ENCODE peak calls at places on chromosomes 3 and 15, in four cellular contexts. O, P, W and A are unnamed samples.

GRCh38 chr3:50251220-50251619 is 15.2 kb downstream of the GNAI2 start:
- DNase-seq in O (peak; percentile 92), P (no peak), W (no peak), A (peak; percentile 59)

GRCh38 chr3:113825090-113825489 is 13.5 kb upstream of the GRAMD1C start:
- DNase-seq in O (no peak), P (no peak), W (no peak), A (no peak)

GRCh38 chr3:44885618-44886017 is 11.2 kb downstream of the TGM4 start:
- DNase-seq in O (no peak), P (peak; percentile 86), W (no peak), A (no peak)

GRCh38 chr15:55599384-55599783 is 11.2 kb upstream of the PYGO1 start:
- DNase-seq in O (no peak), P (no peak), W (no peak), A (no peak)

GRCh38 chr3:62368705-62369475 is 4.5 kb downstream of the FEZF2 start:
- DNase-seq in O (no peak), P (no peak), W (no peak), A (no peak)

GRCh38 chr3:45464336-45464809 is 76.0 kb downstream of the LARS2 start:
- DNase-seq in O (no peak), P (no peak), W (peak; percentile 17), A (no peak)

GRCh38 chr15:44029003-44029402 is 166.1 kb downstream of the FRMD5 start:
- DNase-seq in O (no peak), P (no peak), W (no peak), A (no peak)

GRCh38 chr3:34078418-34078817 is 280.0 kb downstream of the PDCD6IP start:
- DNase-seq in O (no peak), P (no peak), W (no peak), A (no peak)

GRCh38 chr15:46080018-46080417 is 445.2 kb downstream of the SQOR start:
- DNase-seq in O (no peak), P (no peak), W (no peak), A (no peak)

GRCh38 chr3:193954752-193955151 is 181.2 kb upstream of the HES1 start:
- DNase-seq in O (no peak), P (no peak), W (no peak), A (no peak)

GRCh38 chr15:48544816-48545215 is 100.7 kb downstream of the FBN1 start:
- DNase-seq in O (no peak), P (no peak), W (no peak), A (no peak)

GRCh38 chr3:99562138-99562537 is 76.3 kb upstream of the COL8A1 start:
- DNase-seq in O (no peak), P (no peak), W (no peak), A (no peak)

GRCh38 chr3:56815571-56815970 is 13.8 kb upstream of the ARHGEF3 start:
- DNase-seq in O (no peak), P (no peak), W (no peak), A (no peak)

GRCh38 chr3:107263269-107264021 is 113.8 kb upstream of the CCDC54 start:
- DNase-seq in O (no peak), P (no peak), W (no peak), A (no peak)

GRCh38 chr15:68818088-68818670 is 2.5 kb downstream of the ANP32A start:
- DNase-seq in O (peak; percentile 62), P (no peak), W (peak; percentile 69), A (no peak)

GRCh38 chr3:45984331-45985312 is 11.0 kb downstream of the FYCO1 start:
- DNase-seq in O (peak; percentile 47), P (no peak), W (peak; percentile 80), A (no peak)

GRCh38 chr15:44296625-44297524 is 8.4 kb downstream of the GOLM2 start:
- DNase-seq in O (peak; percentile 60), P (no peak), W (no peak), A (no peak)

GRCh38 chr15:96115642-96116041 is 214.9 kb upstream of the NR2F2 start:
- DNase-seq in O (no peak), P (no peak), W (no peak), A (no peak)

DNA sequence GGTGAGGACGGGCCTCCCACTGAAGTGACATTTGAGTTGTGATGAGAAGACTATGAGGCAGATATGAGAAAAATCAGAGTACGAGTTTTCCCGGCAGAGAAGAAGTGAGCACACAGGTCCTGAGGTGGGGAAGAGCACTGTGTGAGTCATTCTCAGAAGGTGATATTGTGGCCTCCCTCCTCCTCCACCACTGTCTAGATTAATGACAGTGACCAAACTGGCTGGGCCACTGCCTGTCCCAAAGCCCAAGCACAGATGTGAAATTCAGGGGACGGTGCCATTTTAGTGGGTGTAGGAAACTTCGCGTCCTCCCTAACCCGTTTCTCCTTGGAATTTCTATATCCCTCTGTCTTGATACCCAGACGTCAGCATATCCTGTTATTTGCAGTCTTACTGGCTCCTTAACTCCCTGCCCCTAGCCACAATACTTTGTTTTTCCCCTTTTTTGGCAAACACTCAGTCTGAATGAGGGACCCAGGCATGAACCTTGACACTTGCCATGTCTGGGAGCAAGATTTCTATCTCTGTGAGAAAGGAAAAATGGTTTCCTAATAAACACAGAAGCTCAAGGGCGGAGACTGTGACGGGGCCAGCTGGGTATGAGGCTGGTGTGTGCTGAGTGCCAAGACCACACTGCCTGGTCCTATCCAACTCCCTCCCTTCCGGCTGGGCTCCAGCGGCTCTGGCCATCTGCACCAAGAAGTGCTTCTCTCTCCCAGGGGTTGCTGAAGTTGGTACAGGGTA is 15.2 kb downstream of the PRICKLE2 start:
- DNase-seq in O (no peak), P (no peak), W (peak; percentile 65), A (peak; percentile 90)
- H3K27ac ChIP-seq in O (no peak overlapping the region), P (no peak overlapping the region), W (peak overlapping the region; percentile 65), A (peak overlapping the region; percentile 62)

GRCh38 chr15:73751896-73752816 is 995 bp downstream of the INSYN1 start:
- DNase-seq in O (no peak), P (no peak), W (no peak), A (no peak)
- H3K4me3 ChIP-seq in O (no peak overlapping the region), P (peak overlapping the region; percentile 36), W (peak overlapping the region; percentile 59), A (peak overlapping the region; percentile 51)

DNA sequence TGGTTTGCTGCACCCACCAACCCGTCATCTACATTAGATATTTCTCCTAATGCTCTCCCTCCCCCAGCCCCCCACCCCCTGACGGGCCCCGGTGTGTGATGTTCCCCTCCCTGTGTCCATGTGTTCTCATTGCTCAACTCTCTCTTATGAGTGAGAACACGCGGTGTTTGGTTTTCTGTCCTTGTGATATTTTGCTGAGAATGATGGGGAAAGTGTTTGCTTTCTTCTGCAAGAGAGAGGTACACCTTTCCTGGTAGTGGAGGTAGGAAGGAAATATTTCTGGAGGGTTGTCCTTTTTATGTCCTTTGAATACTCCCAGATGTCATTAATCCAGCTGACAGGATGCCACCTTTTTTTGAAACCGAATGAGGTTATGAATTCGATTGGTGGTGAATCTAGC is 10.5 kb upstream of the SLC28A1 start:
- DNase-seq in O (no peak), P (no peak), W (no peak), A (no peak)
- H3K9me3 ChIP-seq in O (no peaks in the 10 kb centered on the region), P (no peaks in the 10 kb centered on the region), W (no peaks in the 10 kb centered on the region), A (no peaks in the 10 kb centered on the region)

DNA sequence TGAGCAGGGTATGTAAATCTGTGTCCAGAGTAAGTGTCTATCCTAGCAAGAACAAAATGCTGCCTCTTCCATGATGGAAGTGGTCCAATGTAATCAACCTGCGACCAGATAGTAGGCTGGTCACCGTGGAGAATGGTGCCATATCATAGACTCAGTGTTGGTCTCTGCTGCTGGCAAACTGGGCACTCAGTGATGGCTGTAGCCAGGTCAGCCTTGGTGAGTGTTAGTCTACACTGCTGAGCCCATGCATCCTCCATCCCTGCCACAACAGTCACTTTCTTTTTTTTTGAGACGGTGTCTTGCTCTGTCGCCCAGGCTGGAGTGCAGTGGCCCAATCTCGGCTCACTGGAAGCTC is 69.3 kb downstream of the CHRD start:
- DNase-seq in O (no peak), P (no peak), W (no peak), A (no peak)
- H3K27ac ChIP-seq in O (no peak overlapping the region), P (no peak overlapping the region), W (no peak overlapping the region), A (no peak overlapping the region)

DNA sequence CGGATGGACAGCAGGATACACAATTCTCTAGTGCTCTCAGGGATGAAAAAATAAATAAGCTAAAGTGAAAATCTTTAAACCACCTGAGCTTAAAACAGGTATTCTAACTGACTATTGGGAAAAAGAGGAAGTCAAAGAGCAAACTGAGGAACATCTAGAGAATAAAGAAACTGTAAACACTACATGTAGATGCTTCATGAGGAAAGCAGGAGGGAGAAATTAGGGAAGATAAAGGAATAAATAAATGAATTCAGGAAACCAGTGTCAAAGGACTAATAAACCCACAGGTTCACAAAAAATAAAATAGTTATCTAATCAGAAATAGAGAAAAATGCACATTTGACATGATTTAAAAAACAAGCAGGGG is 525 bp upstream of the MCCC1 start:
- DNase-seq in O (no peak), P (no peak), W (no peak), A (no peak)
- H3K4me3 ChIP-seq in O (no peak overlapping the region), P (peak overlapping the region; percentile 93), W (peak overlapping the region; percentile 28), A (peak overlapping the region; percentile 93)

GRCh38 chr3:177657243-177657642 is 460.0 kb upstream of the TBL1XR1 start:
- DNase-seq in O (no peak), P (no peak), W (no peak), A (no peak)

GRCh38 chr3:177652556-177653290 is 455.4 kb upstream of the TBL1XR1 start:
- DNase-seq in O (no peak), P (no peak), W (no peak), A (no peak)

GRCh38 chr3:177658354-177658753 is 461.1 kb upstream of the TBL1XR1 start:
- DNase-seq in O (no peak), P (no peak), W (no peak), A (no peak)
- H3K9me3 ChIP-seq in O (no peaks in the 10 kb centered on the region), P (no peaks in the 10 kb centered on the region), W (no peaks in the 10 kb centered on the region), A (no peaks in the 10 kb centered on the region)

GRCh38 chr3:51687472-51688205 is 16.6 kb downstream of the TEX264 start:
- DNase-seq in O (no peak), P (no peak), W (no peak), A (no peak)
- H3K27ac ChIP-seq in O (no peak overlapping the region), P (no peak overlapping the region), W (peak overlapping the region; percentile 81), A (peak overlapping the region; percentile 84)

GRCh38 chr3:32398531-32398930 is 6.9 kb downstream of the CMTM7 start:
- DNase-seq in O (no peak), P (no peak), W (no peak), A (peak; percentile 76)
- H3K4me3 ChIP-seq in O (no peak overlapping the region), P (no peak overlapping the region), W (no peak overlapping the region), A (no peak overlapping the region)

DNA sequence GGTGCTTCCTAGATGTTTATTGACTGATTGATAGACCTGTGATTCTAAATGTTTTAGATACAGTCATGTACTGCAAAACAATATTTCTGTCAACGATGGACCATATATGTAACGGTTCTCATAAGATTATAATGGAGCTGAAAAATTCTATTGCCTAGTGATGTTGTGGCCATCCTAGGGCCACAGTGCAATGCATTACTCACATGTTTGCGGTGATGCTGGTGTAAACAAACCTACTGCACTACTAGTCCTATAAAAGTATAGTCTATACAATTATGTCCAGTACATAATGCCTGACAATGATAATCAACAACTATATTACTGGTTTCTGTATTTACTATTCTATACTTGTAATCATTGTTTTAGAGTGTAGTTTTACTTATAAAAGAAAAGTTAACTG is 46.8 kb downstream of the CHST2 start:
- DNase-seq in O (no peak), P (no peak), W (no peak), A (no peak)
- H3K9me3 ChIP-seq in O (no peaks in the 10 kb centered on the region), P (no peaks in the 10 kb centered on the region), W (no peaks in the 10 kb centered on the region), A (no peaks in the 10 kb centered on the region)